ENCODE peak calls at places on chromosomes 6 and 20, in five cellular contexts. D is ovary, Z is NCI-H774, F is AG08395, N is fibroblast of lung. U is an unnamed sample.
A peak's percentile ranks its signal among the peaks of the same experiment; 100 is the strongest.

GRCh38 chr20:33667245-33668086 is 723 bp downstream of the ACTL10 start:
- DNase-seq in Z (peak; percentile 79), D (peak; percentile 89), N (peak; percentile 66), F (no peak), U (peak; percentile 72)

GRCh38 chr6:161029195-161029809 is 37.7 kb downstream of the MAP3K4 start:
- DNase-seq in D (no peak), N (peak; percentile 91), F (peak; percentile 75), Z (no peak), U (no peak)

GRCh38 chr20:47489448-47489872 is 12.2 kb upstream of the NCOA3 start:
- DNase-seq in F (no peak), D (no peak), Z (no peak), N (no peak), U (no peak)

GRCh38 chr6:108627692-108628565 is 67.2 kb downstream of the FOXO3 start:
- DNase-seq in F (no peak), N (peak; percentile 56), Z (no peak), D (no peak), U (no peak)

GRCh38 chr6:108942556-108943492 is 94.6 kb downstream of the ARMC2 start:
- DNase-seq in N (no peak), D (no peak), Z (no peak), F (no peak), U (peak; percentile 42)

GRCh38 chr6:43376551-43376981 is 7.1 kb upstream of the ZNF318 start:
- DNase-seq in F (no peak), N (no peak), Z (no peak), D (no peak), U (no peak)

GRCh38 chr20:35604444-35604750 is 11.2 kb upstream of the SPAG4 start:
- DNase-seq in N (no peak), F (no peak), Z (no peak), D (no peak), U (no peak)

GRCh38 chr6:26315274-26315673 is 49.7 kb upstream of the BTN3A2 start:
- DNase-seq in N (no peak), F (no peak), Z (no peak), D (no peak), U (no peak)

GRCh38 chr6:125910518-125910917 is 46.1 kb upstream of the HINT3 start:
- DNase-seq in Z (no peak), D (no peak), F (peak; percentile 16), N (peak; percentile 71), U (no peak)

U was measured in SHP77.